ENCODE peak calls at places on chromosomes 13 and 19, in four cellular contexts. Q is GM13977, G is uterus, P is cerebellum. O is an unnamed sample.

GRCh38 chr13:100526299-100527030 is 62.1 kb downstream of the GGACT start:
- DNase-seq in Q (no peak), G (no peak), P (peak), O (peak)

GRCh38 chr13:113142876-113143275 is 15.6 kb upstream of the PROZ start:
- DNase-seq in Q (no peak), G (no peak), P (no peak), O (no peak)

GRCh38 chr19:13299838-13300237 is 149.6 kb downstream of the IER2 start:
- DNase-seq in Q (no peak), G (no peak), P (no peak), O (peak)

GRCh38 chr13:44306401-44307192 is 67.0 kb upstream of the SERP2 start:
- DNase-seq in Q (no peak), G (peak), P (no peak), O (no peak)

GRCh38 chr19:3336680-3337523 is 29.5 kb upstream of the NFIC start:
- DNase-seq in Q (no peak), G (peak), P (peak), O (peak)

GRCh38 chr13:78228211-78228610 is 309.6 kb upstream of the EDNRB start:
- DNase-seq in Q (no peak), G (no peak), P (no peak), O (no peak)

GRCh38 chr13:60511637-60512036 is 114.6 kb downstream of the TDRD3 start:
- DNase-seq in Q (no peak), G (no peak), P (no peak), O (no peak)

GRCh38 chr19:30788105-30788765 is 416.1 kb downstream of the ZNF536 start:
- DNase-seq in Q (no peak), G (no peak), P (no peak), O (no peak)

GRCh38 chr13:65808061-65808460 is 1422.1 kb downstream of the PCDH9 start:
- DNase-seq in Q (no peak), G (no peak), P (no peak), O (no peak)

GRCh38 chr13:43195551-43195950 is 172.2 kb downstream of the DNAJC15 start:
- DNase-seq in Q (no peak), G (no peak), P (no peak), O (peak)